ENCODE peak calls at places on chromosomes 1 and 21, in ten cellular contexts. D is PC-3, X is neural progenitor cell, K is astrocyte, W is breast epithelium, G is transverse colon, R is PC-9, U is tibial nerve, F is ovary, Z is thyroid gland. H is an unnamed sample. For H3K4me1, the result is how much of the 10 kb centered on the place peaks cover.

GRCh38 chr1:92705456-92705855 is 79.5 kb downstream of the EVI5 start:
- DNase-seq in D (no peak), X (no peak), K (peak), W (no peak), G (no peak), R (no peak), U (no peak), F (no peak), Z (no peak), H (no peak)

GRCh38 chr1:51324271-51325010 is 5.9 kb downstream of the TTC39A start:
- DNase-seq in D (no peak), X (no peak), K (no peak), W (no peak), G (no peak), R (no peak), U (no peak), F (no peak), Z (peak), H (no peak)

GRCh38 chr1:33328817-33329216 is 7.9 kb upstream of the A3GALT2 start:
- DNase-seq in D (no peak), X (no peak), K (no peak), W (peak), G (no peak), R (no peak), U (no peak), F (peak), Z (no peak), H (no peak)

GRCh38 chr1:220330265-220330664 is 58.0 kb upstream of the RAB3GAP2 start:
- DNase-seq in D (no peak), X (peak), K (no peak), W (no peak), G (no peak), R (no peak), U (no peak), F (no peak), Z (no peak), H (peak)

GRCh38 chr1:228142616-228143203 is 2.6 kb downstream of the GUK1 start:
- DNase-seq in D (no peak), X (no peak), K (no peak), W (no peak), G (no peak), R (no peak), U (no peak), F (no peak), Z (no peak), H (peak)

GRCh38 chr1:196997428-196997827 is 20.1 kb downstream of the CFHR5 start:
- DNase-seq in D (peak), X (no peak), K (peak), W (no peak), G (no peak), R (no peak), U (no peak), F (no peak), Z (no peak), H (no peak)

GRCh38 chr1:178465011-178465410 is 31.8 kb downstream of the CLEC20A start:
- DNase-seq in D (peak), X (no peak), K (peak), W (no peak), G (no peak), R (no peak), U (no peak), F (no peak), Z (no peak), H (no peak)

GRCh38 chr21:42413093-42413492 is 9.4 kb downstream of the UBASH3A start:
- DNase-seq in D (no peak), X (no peak), K (no peak), W (no peak), G (no peak), R (no peak), U (no peak), F (no peak), Z (no peak), H (no peak)

GRCh38 chr21:31609081-31609480 is 50.4 kb upstream of the SOD1 start:
- DNase-seq in D (no peak), X (peak), K (no peak), W (no peak), G (no peak), R (no peak), U (no peak), F (no peak), Z (no peak), H (no peak)

GRCh38 chr1:55427576-55427975 is 212.4 kb upstream of the USP24 start:
- DNase-seq in D (no peak), X (no peak), K (peak), W (no peak), G (no peak), R (no peak), U (no peak), F (no peak), Z (no peak), H (no peak)

GRCh38 chr21:38027901-38028300 is 111.6 kb upstream of the KCNJ6 start:
- DNase-seq in D (peak), X (no peak), K (peak), W (no peak), G (no peak), R (no peak), U (no peak), F (no peak), Z (no peak), H (no peak)

GRCh38 chr1:47198214-47198613 is 8.4 kb upstream of the PDZK1IP1 start:
- DNase-seq in D (no peak), X (no peak), K (no peak), W (no peak), G (no peak), R (no peak), U (no peak), F (no peak), Z (no peak), H (no peak)

GRCh38 chr1:87064981-87065380 is 150.5 kb downstream of the HS2ST1 start:
- DNase-seq in D (peak), X (no peak), K (no peak), W (no peak), G (no peak), R (no peak), U (no peak), F (no peak), Z (no peak), H (no peak)

GRCh38 chr1:151960780-151961513 is 32.7 kb downstream of the S100A10 start:
- DNase-seq in D (no peak), X (no peak), K (no peak), W (no peak), G (no peak), R (no peak), U (no peak), F (no peak), Z (no peak), H (no peak)

GRCh38 chr1:23177438-23178380 is 9.1 kb upstream of the LUZP1 start:
- DNase-seq in D (peak), X (peak), K (peak), W (peak), G (peak), R (peak), U (no peak), F (peak), Z (peak), H (peak)

GRCh38 chr1:25711555-25712298 is 88.3 kb upstream of the SELENON start:
- DNase-seq in D (peak), X (no peak), K (peak), W (no peak), G (no peak), R (no peak), U (no peak), F (no peak), Z (no peak), H (no peak)

GRCh38 chr1:107820797-107821196 is 144.2 kb downstream of the VAV3 start:
- DNase-seq in D (peak), X (no peak), K (no peak), W (no peak), G (no peak), R (peak), U (no peak), F (no peak), Z (no peak), H (no peak)

GRCh38 chr1:11648039-11648438 is 6.2 kb downstream of the FBXO2 start:
- DNase-seq in D (no peak), X (no peak), K (no peak), W (no peak), G (no peak), R (no peak), U (peak), F (no peak), Z (no peak), H (peak)

GRCh38 chr1:151013518-151013917 is 5.3 kb downstream of the PRUNE1 start:
- DNase-seq in D (no peak), X (no peak), K (peak), W (no peak), G (no peak), R (no peak), U (no peak), F (no peak), Z (peak), H (no peak)

GRCh38 chr1:73674945-73675561 is 522.9 kb downstream of the LRRIQ3 start:
- DNase-seq in D (peak), X (peak), K (no peak), W (no peak), G (no peak), R (no peak), U (no peak), F (no peak), Z (no peak), H (no peak)

GRCh38 chr1:231866392-231867331 is 240.1 kb downstream of the DISC1 start:
- DNase-seq in D (peak), X (peak), K (peak), W (peak), G (peak), R (no peak), U (peak), F (peak), Z (peak), H (peak)

GRCh38 chr1:212479188-212479587 is 46.5 kb downstream of the NENF start:
- DNase-seq in D (no peak), X (no peak), K (no peak), W (peak), G (no peak), R (no peak), U (no peak), F (no peak), Z (no peak), H (no peak)

DNA sequence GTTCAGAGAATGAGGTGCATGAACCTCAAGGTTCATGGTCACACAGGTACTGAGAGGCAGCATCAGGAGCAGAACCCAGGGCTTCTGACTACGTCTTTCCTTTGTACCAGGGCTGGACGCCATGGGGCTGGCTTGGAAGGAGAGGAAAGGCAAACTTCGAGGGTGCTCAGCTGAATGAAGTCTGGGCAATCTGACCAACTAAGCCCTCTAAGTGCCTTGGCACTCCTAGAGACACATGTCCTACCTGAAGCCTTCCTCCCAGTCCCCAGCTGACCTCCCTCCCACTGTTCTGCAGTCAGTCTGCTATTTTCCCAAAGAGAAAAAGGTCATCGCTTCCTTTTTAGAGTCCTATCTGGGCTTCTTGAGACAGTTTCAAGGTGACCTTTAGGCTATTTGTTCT is 5.2 kb downstream of the SLC9A1 start:
- DNase-seq in D (no peak), X (no peak), K (no peak), W (no peak), G (no peak), R (no peak), U (no peak), F (no peak), Z (peak), H (no peak)
- H3K27ac ChIP-seq in D (no peak), X (no peak), K (no peak), W (peak), G (peak), R (no peak), U (no peak), F (no peak), Z (no peak), H (no peak)

GRCh38 chr1:154838473-154838872 is 31.6 kb downstream of the KCNN3 start:
- DNase-seq in D (no peak), X (no peak), K (no peak), W (no peak), G (no peak), R (no peak), U (no peak), F (no peak), Z (no peak), H (no peak)
- H3K4me1 ChIP-seq in D (under half), X (under half), K (under half), W (under half), G (under half), R (under half), U (under half), F (under half), Z (under half), H (under half)

GRCh38 chr1:206723500-206724472 is 39.1 kb downstream of the MAPKAPK2 start:
- DNase-seq in D (peak), X (peak), K (peak), W (no peak), G (no peak), R (peak), U (no peak), F (peak), Z (peak), H (peak)
- TF ChIP-seq CTCF in D (no peak), X (no peak), K (no peak), W (no peak), G (no peak), R (no peak), U (no peak), F (no peak), Z (no peak), H (peak)

GRCh38 chr1:235295902-235296350 is 32.1 kb downstream of the ARID4B start:
- DNase-seq in D (peak), X (no peak), K (peak), W (no peak), G (no peak), R (peak), U (no peak), F (no peak), Z (peak), H (no peak)

GRCh38 chr1:235297579-235297978 is 30.4 kb downstream of the ARID4B start:
- DNase-seq in D (no peak), X (no peak), K (peak), W (no peak), G (no peak), R (no peak), U (no peak), F (no peak), Z (no peak), H (no peak)

GRCh38 chr1:235299514-235299858 is 28.5 kb downstream of the ARID4B start:
- DNase-seq in D (no peak), X (no peak), K (no peak), W (no peak), G (no peak), R (no peak), U (no peak), F (no peak), Z (no peak), H (no peak)

GRCh38 chr1:235298772-235299513 is 29.0 kb downstream of the ARID4B start:
- DNase-seq in D (no peak), X (no peak), K (no peak), W (no peak), G (no peak), R (no peak), U (no peak), F (no peak), Z (no peak), H (no peak)

GRCh38 chr1:235296729-235297128 is 31.2 kb downstream of the ARID4B start:
- DNase-seq in D (no peak), X (no peak), K (no peak), W (no peak), G (no peak), R (no peak), U (no peak), F (no peak), Z (no peak), H (no peak)
- H3K27ac ChIP-seq in D (peak), X (no peak), K (no peak), W (peak), G (no peak), R (peak), U (no peak), F (no peak), Z (peak), H (no peak)